ENCODE peak calls at places on chromosomes 12 and 14, in four cellular contexts. One of them, this sample, is unnamed.

GRCh38 chr14:38867561-38868150 is 235.4 kb downstream of the SEC23A start:
- DNase-seq in A549: peak
- DNase-seq in suprapubic skin: peak
- DNase-seq in sigmoid colon: peak
- DNase-seq in this sample: peak

GRCh38 chr12:93058280-93058679 is 129.2 kb upstream of the EEA1 start:
- DNase-seq in A549: no peak
- DNase-seq in suprapubic skin: no peak
- DNase-seq in sigmoid colon: no peak
- DNase-seq in this sample: no peak

GRCh38 chr14:21382886-21383847 is 652 bp downstream of the SUPT16H start:
- DNase-seq in A549: peak
- DNase-seq in suprapubic skin: no peak
- DNase-seq in sigmoid colon: peak
- DNase-seq in this sample: no peak

GRCh38 chr12:91991397-91992187 is 154.1 kb downstream of the BTG1 start:
- DNase-seq in A549: peak
- DNase-seq in suprapubic skin: no peak
- DNase-seq in sigmoid colon: no peak
- DNase-seq in this sample: no peak

GRCh38 chr14:87877877-87878276 is 115.1 kb downstream of the GALC start:
- DNase-seq in A549: no peak
- DNase-seq in suprapubic skin: no peak
- DNase-seq in sigmoid colon: no peak
- DNase-seq in this sample: no peak

GRCh38 chr12:53208877-53209463 is 1.9 kb upstream of the ITGB7 start:
- DNase-seq in A549: no peak
- DNase-seq in suprapubic skin: no peak
- DNase-seq in sigmoid colon: no peak
- DNase-seq in this sample: no peak

GRCh38 chr12:51482808-51483532 is 58.3 kb downstream of the SLC4A8 start:
- DNase-seq in A549: no peak
- DNase-seq in suprapubic skin: no peak
- DNase-seq in sigmoid colon: no peak
- DNase-seq in this sample: no peak

GRCh38 chr14:30528119-30528518 is 30.8 kb upstream of the G2E3 start:
- DNase-seq in A549: no peak
- DNase-seq in suprapubic skin: no peak
- DNase-seq in sigmoid colon: no peak
- DNase-seq in this sample: no peak

GRCh38 chr12:85529896-85530295 is 249.9 kb downstream of the ALX1 start:
- DNase-seq in A549: no peak
- DNase-seq in suprapubic skin: no peak
- DNase-seq in sigmoid colon: no peak
- DNase-seq in this sample: no peak

GRCh38 chr14:96149131-96149530 is 55.5 kb upstream of the BDKRB2 start:
- DNase-seq in A549: no peak
- DNase-seq in suprapubic skin: no peak
- DNase-seq in sigmoid colon: no peak
- DNase-seq in this sample: no peak

GRCh38 chr12:75564398-75564797 is 53.0 kb upstream of the KRR1 start:
- DNase-seq in A549: no peak
- DNase-seq in suprapubic skin: no peak
- DNase-seq in sigmoid colon: no peak
- DNase-seq in this sample: no peak

GRCh38 chr12:76010732-76011458 is 20.7 kb downstream of the PHLDA1 start:
- DNase-seq in A549: no peak
- DNase-seq in suprapubic skin: no peak
- DNase-seq in sigmoid colon: no peak
- DNase-seq in this sample: no peak

GRCh38 chr14:71607056-71607455 is 325.2 kb upstream of the RGS6 start:
- DNase-seq in A549: no peak
- DNase-seq in suprapubic skin: no peak
- DNase-seq in sigmoid colon: no peak
- DNase-seq in this sample: no peak

GRCh38 chr12:71449373-71450070 is 9.9 kb downstream of the LGR5 start:
- DNase-seq in A549: no peak
- DNase-seq in suprapubic skin: no peak
- DNase-seq in sigmoid colon: no peak
- DNase-seq in this sample: no peak

GRCh38 chr14:100092832-100093231 is 27.6 kb downstream of the EVL start:
- DNase-seq in A549: no peak
- DNase-seq in suprapubic skin: no peak
- DNase-seq in sigmoid colon: no peak
- DNase-seq in this sample: no peak

GRCh38 chr14:32225378-32225920 is 22.4 kb upstream of the RNU6-8 start:
- DNase-seq in A549: no peak
- DNase-seq in suprapubic skin: no peak
- DNase-seq in sigmoid colon: no peak
- DNase-seq in this sample: no peak

GRCh38 chr14:103820382-103820781 is 27.0 kb downstream of the PPP1R13B start:
- DNase-seq in A549: no peak
- DNase-seq in suprapubic skin: no peak
- DNase-seq in sigmoid colon: no peak
- DNase-seq in this sample: no peak

GRCh38 chr14:95515080-95515489 is 1.4 kb downstream of the SYNE3 start:
- DNase-seq in A549: no peak
- DNase-seq in suprapubic skin: peak
- DNase-seq in sigmoid colon: peak
- DNase-seq in this sample: peak

GRCh38 chr14:36316131-36316530 is 4.3 kb downstream of the MBIP start:
- DNase-seq in A549: no peak
- DNase-seq in suprapubic skin: no peak
- DNase-seq in sigmoid colon: no peak
- DNase-seq in this sample: no peak

GRCh38 chr12:127245009-127245408 is 1022.0 kb upstream of the TMEM132C start:
- DNase-seq in A549: no peak
- DNase-seq in suprapubic skin: no peak
- DNase-seq in sigmoid colon: no peak
- DNase-seq in this sample: no peak

GRCh38 chr12:57094194-57095160 is 5.6 kb downstream of the NAB2 start:
- DNase-seq in A549: no peak
- DNase-seq in suprapubic skin: peak
- DNase-seq in sigmoid colon: no peak
- DNase-seq in this sample: peak

GRCh38 chr14:61561657-61562276 is 133.5 kb upstream of the HIF1A start:
- DNase-seq in A549: peak
- DNase-seq in suprapubic skin: no peak
- DNase-seq in sigmoid colon: peak
- DNase-seq in this sample: peak

GRCh38 chr12:53097564-53098353 is at the start of gene IGFBP6:
- DNase-seq in A549: peak
- DNase-seq in suprapubic skin: peak
- DNase-seq in sigmoid colon: peak
- DNase-seq in this sample: peak

GRCh38 chr12:69688496-69689427 is 10.3 kb downstream of the BEST3 start:
- DNase-seq in A549: peak
- DNase-seq in suprapubic skin: no peak
- DNase-seq in sigmoid colon: no peak
- DNase-seq in this sample: peak

GRCh38 chr12:128969480-128970055 is 116.3 kb downstream of the GLT1D1 start:
- DNase-seq in A549: peak
- DNase-seq in suprapubic skin: no peak
- DNase-seq in sigmoid colon: no peak
- DNase-seq in this sample: no peak

GRCh38 chr14:49861923-49862673 is 9.5 kb upstream of the NEMF start:
- DNase-seq in A549: peak
- DNase-seq in suprapubic skin: peak
- DNase-seq in sigmoid colon: peak
- DNase-seq in this sample: peak

GRCh38 chr14:77337880-77338279 is 17.0 kb downstream of the GSTZ1 start:
- DNase-seq in A549: no peak
- DNase-seq in suprapubic skin: no peak
- DNase-seq in sigmoid colon: no peak
- DNase-seq in this sample: no peak

GRCh38 chr14:105023144-105023543 is 2.3 kb upstream of the CDCA4 start:
- DNase-seq in A549: no peak
- DNase-seq in suprapubic skin: no peak
- DNase-seq in sigmoid colon: no peak
- DNase-seq in this sample: no peak

DNA sequence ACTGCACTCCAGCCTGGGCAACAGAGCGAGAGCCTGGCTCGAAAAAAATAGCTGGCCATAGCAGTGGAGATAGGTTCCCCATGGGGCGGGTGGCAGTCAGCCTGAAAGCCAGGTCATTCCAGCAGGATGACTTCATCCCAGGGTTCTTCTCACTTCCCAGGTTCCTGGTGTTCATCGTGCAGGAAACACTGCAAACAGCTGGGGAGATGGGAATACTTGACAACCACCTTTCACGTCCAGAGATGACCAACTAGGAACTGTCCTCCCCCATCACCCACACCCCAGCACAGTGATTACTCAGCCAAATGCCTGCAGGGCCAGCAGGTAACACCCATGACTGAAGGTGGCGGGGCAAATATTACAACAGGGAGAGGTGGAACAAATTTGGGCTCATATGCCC is 1.7 kb downstream of the VSIG10 start:
- DNase-seq in A549: peak
- DNase-seq in suprapubic skin: no peak
- DNase-seq in sigmoid colon: no peak
- DNase-seq in this sample: no peak
- H3K27ac ChIP-seq in A549: peak
- H3K27ac ChIP-seq in suprapubic skin: no peak
- H3K27ac ChIP-seq in sigmoid colon: no peak
- H3K27ac ChIP-seq in this sample: no peak

GRCh38 chr12:33012226-33012625 is 115.6 kb upstream of the PKP2 start:
- DNase-seq in A549: no peak
- DNase-seq in suprapubic skin: no peak
- DNase-seq in sigmoid colon: no peak
- DNase-seq in this sample: no peak
- TF ChIP-seq CTCF in A549: no peak
- TF ChIP-seq CTCF in suprapubic skin: no peak
- TF ChIP-seq CTCF in sigmoid colon: no peak
- TF ChIP-seq CTCF in this sample: no peak

DNA sequence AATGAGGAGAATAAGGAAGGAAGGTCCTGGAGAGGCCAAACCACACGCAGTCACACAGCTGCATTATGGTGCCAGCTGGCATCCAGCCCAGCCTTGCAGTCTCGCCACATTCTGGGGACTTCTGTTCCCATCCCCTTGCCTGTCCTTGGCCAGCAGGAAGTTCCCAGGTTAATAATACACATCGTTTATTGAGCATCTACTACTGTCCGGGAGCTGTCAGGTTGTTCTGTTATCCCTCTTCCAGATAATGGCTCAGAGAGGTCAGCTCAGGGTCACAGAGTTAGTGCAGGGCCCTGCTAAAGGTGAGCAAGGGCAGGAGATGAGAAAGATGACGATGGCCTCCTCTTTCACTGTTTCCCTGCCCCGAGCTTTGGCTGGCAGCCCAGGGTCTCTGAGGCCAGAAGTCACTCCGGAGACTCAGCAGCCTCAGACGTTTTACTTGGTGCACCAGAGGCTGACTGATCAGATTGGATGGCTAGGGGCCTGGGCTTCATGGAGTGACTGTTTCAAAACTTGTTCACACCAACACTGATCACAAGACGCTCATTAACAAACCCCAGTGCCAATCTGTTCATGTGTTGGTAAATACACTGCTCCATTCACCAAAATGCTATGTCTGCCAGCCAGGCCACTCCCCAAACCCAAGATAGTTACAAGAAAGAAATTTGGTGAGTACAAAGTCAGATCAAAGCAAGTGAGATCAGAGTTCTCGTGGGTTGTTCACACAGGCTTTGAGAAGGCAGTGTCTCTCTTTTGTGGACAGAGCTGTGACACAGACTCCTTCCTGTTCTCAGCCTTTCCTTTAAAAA is 79.2 kb downstream of the B4GALNT3 start:
- DNase-seq in A549: peak
- DNase-seq in suprapubic skin: no peak
- DNase-seq in sigmoid colon: no peak
- DNase-seq in this sample: no peak
- TF ChIP-seq EP300 in A549: no peak
- TF ChIP-seq EP300 in suprapubic skin: no peak
- TF ChIP-seq EP300 in sigmoid colon: no peak
- TF ChIP-seq EP300 in this sample: no peak

DNA sequence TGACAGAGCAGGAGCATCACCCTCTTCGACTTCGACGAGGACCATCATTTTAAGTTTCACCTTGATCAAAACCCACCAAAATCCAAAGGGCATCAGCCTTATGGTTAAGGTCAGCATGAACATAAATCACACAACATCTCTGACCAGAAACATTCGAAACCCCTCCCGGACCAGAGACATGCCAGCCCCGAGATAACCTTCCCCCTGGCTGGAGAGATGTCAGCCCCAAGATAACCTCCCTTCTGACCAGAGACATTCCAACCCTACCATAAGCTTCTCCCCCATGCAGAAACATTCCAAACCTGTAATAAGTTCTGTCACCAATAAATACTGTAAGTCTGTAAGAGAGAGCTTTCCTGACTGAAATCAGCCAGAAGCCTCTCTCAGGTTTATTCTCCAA is 6.3 kb downstream of the PCNX4 start:
- DNase-seq in A549: no peak
- DNase-seq in suprapubic skin: no peak
- DNase-seq in sigmoid colon: no peak
- DNase-seq in this sample: no peak
- H3K27ac ChIP-seq in A549: no peak
- H3K27ac ChIP-seq in suprapubic skin: no peak
- H3K27ac ChIP-seq in sigmoid colon: no peak
- H3K27ac ChIP-seq in this sample: no peak